ENCODE peak calls at places on chromosome 12, in seven cellular contexts. One of them, this sample, is unnamed.

GRCh38 chr12:64221656-64222010 is 463 bp downstream of the KICS2 start:
- DNase-seq in uterus: peak; percentile 84
- DNase-seq in Peyer's patch: peak; percentile 86
- DNase-seq in transverse colon: peak; percentile 89
- DNase-seq in A549: peak; percentile 81
- DNase-seq in heart left ventricle: peak; percentile 91
- DNase-seq in tibial nerve: peak; percentile 85
- DNase-seq in this sample: peak; percentile 93

GRCh38 chr12:42570076-42570475 is 19.5 kb downstream of the PRICKLE1 start:
- DNase-seq in A549: no peak
- DNase-seq in transverse colon: no peak
- DNase-seq in Peyer's patch: no peak
- DNase-seq in tibial nerve: no peak
- DNase-seq in uterus: no peak
- DNase-seq in heart left ventricle: no peak
- DNase-seq in this sample: no peak

GRCh38 chr12:26193539-26193938 is 1.8 kb upstream of the SSPN start:
- DNase-seq in Peyer's patch: no peak
- DNase-seq in tibial nerve: no peak
- DNase-seq in transverse colon: no peak
- DNase-seq in heart left ventricle: no peak
- DNase-seq in uterus: no peak
- DNase-seq in A549: no peak
- DNase-seq in this sample: no peak

GRCh38 chr12:79522237-79522636 is 168.5 kb downstream of the PAWR start:
- DNase-seq in Peyer's patch: no peak
- DNase-seq in transverse colon: no peak
- DNase-seq in tibial nerve: no peak
- DNase-seq in uterus: no peak
- DNase-seq in A549: no peak
- DNase-seq in heart left ventricle: no peak
- DNase-seq in this sample: no peak

GRCh38 chr12:116414891-116415290 is 137.4 kb upstream of the MED13L start:
- DNase-seq in tibial nerve: no peak
- DNase-seq in transverse colon: no peak
- DNase-seq in uterus: no peak
- DNase-seq in Peyer's patch: no peak
- DNase-seq in heart left ventricle: no peak
- DNase-seq in A549: no peak
- DNase-seq in this sample: no peak

GRCh38 chr12:88957358-88957757 is 377.1 kb upstream of the KITLG start:
- DNase-seq in A549: no peak
- DNase-seq in heart left ventricle: no peak
- DNase-seq in transverse colon: no peak
- DNase-seq in tibial nerve: no peak
- DNase-seq in Peyer's patch: no peak
- DNase-seq in uterus: no peak
- DNase-seq in this sample: no peak

GRCh38 chr12:99223554-99223953 is 424.0 kb upstream of the GARIN6 start:
- DNase-seq in transverse colon: no peak
- DNase-seq in heart left ventricle: no peak
- DNase-seq in A549: no peak
- DNase-seq in Peyer's patch: no peak
- DNase-seq in tibial nerve: no peak
- DNase-seq in uterus: no peak
- DNase-seq in this sample: no peak

GRCh38 chr12:11307143-11307542 is 3.1 kb downstream of the PRB4 start:
- DNase-seq in uterus: no peak
- DNase-seq in heart left ventricle: no peak
- DNase-seq in Peyer's patch: no peak
- DNase-seq in A549: no peak
- DNase-seq in tibial nerve: no peak
- DNase-seq in transverse colon: no peak
- DNase-seq in this sample: no peak

GRCh38 chr12:75660805-75661404 is 149.5 kb upstream of the KRR1 start:
- DNase-seq in A549: no peak
- DNase-seq in Peyer's patch: no peak
- DNase-seq in heart left ventricle: no peak
- DNase-seq in uterus: no peak
- DNase-seq in transverse colon: no peak
- DNase-seq in tibial nerve: no peak
- DNase-seq in this sample: no peak

GRCh38 chr12:34404377-34405285 is 382.3 kb downstream of the ALG10 start:
- DNase-seq in Peyer's patch: peak; percentile 9
- DNase-seq in heart left ventricle: peak; percentile 7
- DNase-seq in A549: no peak
- DNase-seq in uterus: peak; percentile 3
- DNase-seq in transverse colon: peak; percentile 1
- DNase-seq in tibial nerve: no peak
- DNase-seq in this sample: peak; percentile 9

DNA sequence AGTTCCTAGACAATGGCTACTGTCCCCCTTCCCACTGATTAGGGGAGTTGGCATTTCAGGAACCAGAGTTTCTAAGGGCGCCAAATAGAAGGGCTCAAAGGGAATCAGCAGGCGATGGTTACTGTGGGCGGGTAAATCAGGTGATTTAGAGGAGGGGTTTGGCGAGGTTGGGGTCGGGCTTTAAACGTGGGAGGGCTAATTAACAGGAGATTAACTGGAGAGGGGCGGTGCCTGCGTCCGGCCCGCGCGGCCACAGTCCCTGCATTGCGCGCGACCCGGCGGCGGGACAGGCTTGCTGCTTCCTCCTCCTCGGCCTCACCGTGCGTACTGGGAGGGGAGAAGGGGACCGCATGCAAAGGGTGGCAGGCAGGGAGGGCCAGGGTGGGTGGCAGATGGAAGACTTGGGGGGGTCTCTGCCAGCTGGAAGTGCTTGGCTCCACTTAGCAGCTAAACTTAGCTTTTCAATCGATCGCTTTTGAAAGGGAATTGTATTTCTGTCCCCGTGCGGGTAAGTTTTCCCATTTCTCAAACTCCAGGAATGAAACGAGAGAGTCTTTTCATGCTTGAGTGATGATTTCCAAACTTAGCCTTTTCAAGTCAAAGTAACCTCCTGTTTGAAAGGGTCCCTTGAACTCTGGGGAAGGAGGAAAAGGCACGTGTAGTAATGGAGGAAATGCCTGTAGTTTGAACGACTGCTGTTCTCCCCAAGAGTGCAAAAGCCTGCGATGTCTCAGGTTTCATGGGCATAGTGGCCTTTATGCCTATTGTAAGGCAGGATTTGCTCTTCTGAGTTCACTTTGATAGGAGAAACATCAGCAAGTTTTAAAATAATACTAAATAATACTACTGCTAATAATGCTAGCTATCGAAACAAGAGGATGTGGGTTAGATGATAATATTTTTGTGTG is at the start of gene MGST1:
- DNase-seq in transverse colon: peak; percentile 77
- DNase-seq in tibial nerve: peak; percentile 36
- DNase-seq in uterus: peak; percentile 19
- DNase-seq in A549: peak; percentile 38
- DNase-seq in Peyer's patch: no peak
- DNase-seq in heart left ventricle: peak; percentile 63
- DNase-seq in this sample: peak; percentile 92
- H3K27ac ChIP-seq in transverse colon: peak within 1 kb of the TSS; percentile 83
- H3K27ac ChIP-seq in tibial nerve: peak within 1 kb of the TSS; percentile 73
- H3K27ac ChIP-seq in uterus: peak within 1 kb of the TSS; percentile 62
- H3K27ac ChIP-seq in A549: peak within 1 kb of the TSS; percentile 97
- H3K27ac ChIP-seq in Peyer's patch: peak within 1 kb of the TSS; percentile 82
- H3K27ac ChIP-seq in heart left ventricle: peak within 1 kb of the TSS; percentile 34
- H3K27ac ChIP-seq in this sample: peak within 1 kb of the TSS; percentile 76

GRCh38 chr12:19778822-19779221 is 339.5 kb downstream of the AEBP2 start:
- DNase-seq in uterus: no peak
- DNase-seq in Peyer's patch: no peak
- DNase-seq in transverse colon: no peak
- DNase-seq in tibial nerve: no peak
- DNase-seq in heart left ventricle: no peak
- DNase-seq in A549: no peak
- DNase-seq in this sample: no peak
- TF ChIP-seq CTCF in uterus: no peak
- TF ChIP-seq CTCF in Peyer's patch: no peak
- TF ChIP-seq CTCF in transverse colon: no peak
- TF ChIP-seq CTCF in tibial nerve: no peak
- TF ChIP-seq CTCF in heart left ventricle: peak; percentile 14
- TF ChIP-seq CTCF in A549: no peak
- TF ChIP-seq CTCF in this sample: no peak

DNA sequence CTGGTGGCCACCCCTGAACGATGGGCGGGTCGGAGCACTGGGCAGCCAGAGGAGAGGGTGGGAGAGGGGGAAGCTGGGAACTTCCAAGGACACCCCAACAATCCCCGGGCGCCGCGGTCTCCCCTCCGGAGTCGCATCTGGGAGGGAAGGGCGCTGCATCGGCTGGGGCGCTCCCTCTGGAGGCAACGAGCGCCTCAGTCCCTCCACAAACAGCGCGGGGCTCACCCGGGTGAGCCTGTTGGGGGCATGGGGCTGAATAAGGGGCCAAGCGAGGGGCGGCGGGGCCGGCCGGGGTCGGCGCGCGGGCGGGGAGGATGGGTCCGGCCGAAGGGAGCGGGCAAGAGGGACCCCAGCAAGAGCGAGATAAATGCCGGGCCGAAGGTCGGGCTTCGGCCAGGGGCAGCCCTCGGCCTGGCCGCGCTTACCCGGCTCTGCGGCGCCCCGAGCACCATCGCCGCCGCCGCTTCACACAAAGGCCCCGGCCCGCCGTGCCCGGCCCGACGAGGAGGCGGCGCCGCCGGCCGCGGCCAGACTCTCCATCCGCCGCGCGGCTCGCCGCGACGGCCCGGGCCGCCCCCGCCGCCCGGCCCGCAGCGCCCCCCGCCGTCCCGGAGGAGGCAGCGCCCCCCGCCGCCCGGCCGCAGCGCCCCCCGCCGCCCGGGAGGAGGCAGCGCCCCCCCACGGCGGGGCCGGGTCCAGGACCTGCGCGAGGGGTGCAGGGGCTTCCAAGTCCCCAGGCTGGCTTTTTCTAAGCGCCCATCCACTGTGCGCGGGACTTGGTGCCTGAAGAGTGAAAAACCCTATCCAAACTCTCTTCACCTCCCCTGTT is at the start of gene ZBTB39:
- DNase-seq in transverse colon: peak; percentile 65
- DNase-seq in Peyer's patch: peak; percentile 58
- DNase-seq in tibial nerve: no peak
- DNase-seq in A549: peak; percentile 82
- DNase-seq in uterus: peak; percentile 31
- DNase-seq in heart left ventricle: peak; percentile 58
- DNase-seq in this sample: peak; percentile 68
- TF ChIP-seq POLR2A in transverse colon: no peak
- TF ChIP-seq POLR2A in Peyer's patch: no peak
- TF ChIP-seq POLR2A in tibial nerve: no peak
- TF ChIP-seq POLR2A in A549: peak; percentile 83
- TF ChIP-seq POLR2A in uterus: no peak
- TF ChIP-seq POLR2A in heart left ventricle: no peak
- TF ChIP-seq POLR2A in this sample: peak; percentile 34

GRCh38 chr12:29734748-29735147 is 49.0 kb downstream of the TMTC1 start:
- DNase-seq in A549: no peak
- DNase-seq in tibial nerve: no peak
- DNase-seq in Peyer's patch: no peak
- DNase-seq in transverse colon: no peak
- DNase-seq in heart left ventricle: no peak
- DNase-seq in uterus: no peak
- DNase-seq in this sample: no peak
- H3K27ac ChIP-seq in A549: no peak overlapping the region
- H3K27ac ChIP-seq in tibial nerve: peak overlapping the region; percentile 5
- H3K27ac ChIP-seq in Peyer's patch: no peak overlapping the region
- H3K27ac ChIP-seq in transverse colon: peak overlapping the region; percentile 9
- H3K27ac ChIP-seq in heart left ventricle: peak overlapping the region; percentile 61
- H3K27ac ChIP-seq in uterus: no peak overlapping the region
- H3K27ac ChIP-seq in this sample: no peak overlapping the region

GRCh38 chr12:23055004-23055403 is 430.0 kb downstream of the ETNK1 start:
- DNase-seq in heart left ventricle: no peak
- DNase-seq in transverse colon: peak; percentile 8
- DNase-seq in tibial nerve: no peak
- DNase-seq in Peyer's patch: no peak
- DNase-seq in uterus: no peak
- DNase-seq in A549: no peak
- DNase-seq in this sample: no peak
- TF ChIP-seq CTCF in heart left ventricle: peak; percentile 24
- TF ChIP-seq CTCF in transverse colon: no peak
- TF ChIP-seq CTCF in tibial nerve: no peak
- TF ChIP-seq CTCF in Peyer's patch: peak; percentile 30
- TF ChIP-seq CTCF in uterus: no peak
- TF ChIP-seq CTCF in A549: peak; percentile 21
- TF ChIP-seq CTCF in this sample: peak; percentile 71

GRCh38 chr12:14774944-14775651 is 28.2 kb downstream of the WBP11 start:
- DNase-seq in A549: peak; percentile 33
- DNase-seq in Peyer's patch: peak; percentile 32
- DNase-seq in transverse colon: peak; percentile 59
- DNase-seq in heart left ventricle: peak; percentile 44
- DNase-seq in uterus: peak; percentile 70
- DNase-seq in tibial nerve: peak; percentile 41
- DNase-seq in this sample: peak; percentile 48
- TF ChIP-seq POLR2A in A549: peak; percentile 35
- TF ChIP-seq POLR2A in Peyer's patch: no peak
- TF ChIP-seq POLR2A in transverse colon: peak; percentile 6
- TF ChIP-seq POLR2A in heart left ventricle: no peak
- TF ChIP-seq POLR2A in uterus: no peak
- TF ChIP-seq POLR2A in tibial nerve: no peak
- TF ChIP-seq POLR2A in this sample: no peak

This sample was measured in right lobe of liver.